ENCODE peak calls at places on chromosomes 4 and X, in ten cellular contexts. Y is pancreas, A is mesenchymal stem cell, F is mammary epithelial cell, Q is IMR-90, J is GM23338, N is H1, Z is SK-N-SH, R is heart left ventricle, C is uterus. M is an unnamed sample. For H3K4me1 and H3K36me3, the result is how much of the 10 kb centered on the place peaks cover.

GRCh38 chrX:102746134-102746584 is 25.6 kb downstream of the GPRASP3 start:
- DNase-seq in Z (peak), J (peak), R (peak), Y (peak), Q (no peak), N (peak), F (no peak), C (peak), A (peak), M (no peak)

GRCh38 chr4:69748176-69748575 is 12.2 kb downstream of the SULT1B1 start:
- DNase-seq in Y (no peak), Q (no peak), Z (no peak), R (no peak), J (no peak), F (peak), N (no peak), A (peak), C (no peak), M (no peak)

GRCh38 chr4:174380699-174381098 is 97.0 kb downstream of the CEP44 start:
- DNase-seq in C (no peak), A (no peak), Q (no peak), J (no peak), Z (no peak), N (no peak), Y (no peak), F (no peak), R (no peak), M (no peak)

GRCh38 chr4:37737456-37737855 is 51.3 kb upstream of the RELL1 start:
- DNase-seq in Q (peak), C (no peak), Z (no peak), J (no peak), N (no peak), R (no peak), A (peak), Y (no peak), F (peak), M (no peak)

GRCh38 chr4:8261851-8262535 is 7.6 kb upstream of the HTRA3 start:
- DNase-seq in C (no peak), Q (peak), A (peak), Z (no peak), Y (no peak), F (no peak), N (no peak), J (no peak), R (no peak), M (peak)

GRCh38 chr4:79397951-79398350 is 10.1 kb downstream of the GK2 start:
- DNase-seq in J (no peak), N (no peak), Y (no peak), R (no peak), Q (no peak), Z (no peak), A (no peak), F (no peak), C (no peak), M (no peak)

GRCh38 chr4:151575646-151576045 is 166.7 kb downstream of the FHIP1A start:
- DNase-seq in Y (no peak), Z (no peak), F (peak), Q (no peak), J (no peak), N (no peak), C (no peak), R (no peak), A (no peak), M (no peak)

GRCh38 chr4:170247585-170247984 is 157.8 kb upstream of the AADAT start:
- DNase-seq in R (no peak), C (no peak), N (no peak), J (no peak), F (peak), A (no peak), Z (no peak), Y (no peak), Q (no peak), M (no peak)

GRCh38 chr4:185396724-185397402 is at the start of gene ANKRD37:
- DNase-seq in C (no peak), R (peak), N (peak), J (peak), Z (peak), F (peak), Q (peak), Y (peak), A (peak), M (peak)

GRCh38 chrX:47645530-47645929 is 4.8 kb downstream of the ELK1 start:
- DNase-seq in A (no peak), R (no peak), N (no peak), Z (no peak), Q (no peak), J (no peak), Y (no peak), F (peak), C (no peak), M (no peak)

GRCh38 chr4:108135549-108136209 is 33.1 kb downstream of the LEF1 start:
- DNase-seq in N (peak), Y (no peak), C (no peak), R (no peak), F (peak), J (peak), A (no peak), Q (no peak), Z (no peak), M (no peak)

GRCh38 chr4:52870225-52870624 is 8.1 kb downstream of the RASL11B start:
- DNase-seq in C (no peak), Q (no peak), R (no peak), A (no peak), Y (no peak), N (no peak), Z (no peak), J (no peak), F (no peak), M (no peak)

GRCh38 chr4:117700111-117700892 is 334.0 kb upstream of the NDST3 start:
- DNase-seq in Q (peak), N (no peak), Y (no peak), R (no peak), C (no peak), J (peak), A (peak), F (peak), Z (no peak), M (peak)

GRCh38 chrX:118346258-118347094 is 570 bp downstream of the WDR44 start:
- DNase-seq in F (peak), R (peak), Q (no peak), J (peak), Y (peak), N (no peak), Z (peak), A (peak), C (peak), M (peak)

GRCh38 chr4:120821986-120822385 is 100.5 kb downstream of the PRDM5 start:
- DNase-seq in J (no peak), Q (no peak), R (no peak), C (no peak), N (no peak), Z (no peak), F (no peak), A (no peak), Y (no peak), M (no peak)

GRCh38 chr4:42750091-42750490 is 93.2 kb upstream of the ATP8A1 start:
- DNase-seq in Y (no peak), F (no peak), R (no peak), J (peak), C (no peak), Z (peak), N (no peak), A (no peak), Q (no peak), M (no peak)

GRCh38 chrX:124300412-124300811 is 32.0 kb upstream of the TEX13D start:
- DNase-seq in R (no peak), F (no peak), J (no peak), Y (no peak), Z (no peak), N (no peak), A (no peak), Q (no peak), C (no peak), M (no peak)

DNA sequence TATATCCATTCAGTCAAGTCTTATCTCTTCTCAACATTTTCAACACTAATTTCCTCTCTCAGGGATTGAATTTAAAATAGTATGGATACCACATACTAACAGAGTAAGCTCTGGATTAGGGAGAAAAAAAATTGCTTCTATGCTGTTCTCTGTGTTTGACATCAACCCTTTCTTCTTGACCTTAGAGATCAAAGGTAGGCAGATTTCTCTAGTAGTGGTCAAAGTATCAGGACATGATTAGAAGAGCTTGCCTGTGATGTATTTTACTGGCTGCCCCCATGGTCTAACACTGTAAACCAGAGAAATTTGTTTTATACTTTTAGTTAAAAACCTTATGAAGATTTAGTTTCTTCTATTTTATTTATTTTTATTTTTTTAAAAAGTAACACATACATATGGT is 8.3 kb downstream of the ADH6 start:
- DNase-seq in A (no peak), Q (no peak), J (no peak), R (no peak), Z (no peak), Y (no peak), N (no peak), F (no peak), C (no peak), M (no peak)
- H3K4me1 ChIP-seq in A (under half), Q (under half), J (under half), R (under half), Z (under half), Y (under half), N (under half), F (under half), C (under half), M (under half)

DNA sequence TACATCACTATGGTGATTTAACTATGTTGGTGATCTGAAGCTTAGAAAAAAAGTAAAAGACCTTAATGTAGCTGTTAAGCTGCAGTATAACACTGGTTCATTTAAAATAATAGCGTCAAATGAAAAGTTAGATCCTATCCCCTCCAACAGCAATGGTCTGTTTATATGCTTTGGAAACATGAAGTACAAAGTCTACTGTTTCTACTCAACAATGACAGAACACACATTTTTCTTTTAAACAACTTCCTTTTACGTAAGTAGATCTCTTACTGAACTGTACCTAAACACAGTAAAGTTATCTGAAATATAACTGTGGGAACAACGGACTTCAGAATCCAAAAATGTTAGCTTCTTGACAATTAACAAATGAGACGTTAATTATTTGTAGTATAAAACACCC is 35.3 kb downstream of the BOD1L1 start:
- DNase-seq in Y (no peak), F (no peak), A (no peak), J (no peak), Q (no peak), N (no peak), R (no peak), Z (no peak), C (no peak), M (no peak)
- H3K36me3 ChIP-seq in Y (under half), F (under half), A (half or more), J (under half), Q (under half), N (under half), R (half or more), Z (half or more), C (under half), M (half or more)

GRCh38 chrX:40154229-40154852 is 56.6 kb upstream of the BCOR start:
- DNase-seq in R (peak), Z (peak), C (no peak), Y (no peak), J (peak), F (no peak), N (peak), A (peak), Q (no peak), M (peak)

GRCh38 chrX:40152706-40153334 is 55.1 kb upstream of the BCOR start:
- DNase-seq in Q (no peak), Z (peak), Y (peak), F (no peak), N (no peak), R (peak), A (peak), C (no peak), J (peak), M (no peak)

GRCh38 chrX:40154853-40155616 is 57.3 kb upstream of the BCOR start:
- DNase-seq in A (peak), R (peak), C (peak), N (peak), J (peak), Q (peak), Y (peak), F (no peak), Z (peak), M (no peak)

GRCh38 chrX:40152173-40152705 is 54.5 kb upstream of the BCOR start:
- DNase-seq in C (no peak), Y (peak), J (peak), A (peak), R (peak), Z (peak), N (peak), Q (no peak), F (no peak), M (no peak)

GRCh38 chrX:40153335-40154221 is 55.8 kb upstream of the BCOR start:
- DNase-seq in A (peak), J (peak), C (no peak), Y (peak), Z (peak), Q (no peak), F (no peak), N (peak), R (peak), M (peak)
- H3K4me3 ChIP-seq in A (peak), J (peak), C (peak), Y (peak), Z (peak), Q (no peak), F (peak), N (peak), R (peak), M (peak)

GRCh38 chr4:2416564-2417195 is 1.8 kb downstream of the ZFYVE28 start:
- DNase-seq in C (no peak), N (peak), F (no peak), Y (no peak), J (peak), Q (no peak), Z (peak), R (no peak), A (peak), M (no peak)
- H3K4me1 ChIP-seq in C (under half), N (under half), F (under half), Y (under half), J (under half), Q (under half), Z (half or more), R (under half), A (under half), M (under half)

GRCh38 chr4:2938906-2939305 is 24.3 kb downstream of the NOP14 start:
- DNase-seq in Y (peak), Z (no peak), J (no peak), F (no peak), A (no peak), Q (no peak), R (peak), C (no peak), N (no peak), M (no peak)
- H3K36me3 ChIP-seq in Y (under half), Z (half or more), J (under half), F (under half), A (half or more), Q (half or more), R (half or more), C (under half), N (half or more), M (under half)

GRCh38 chr4:163331629-163332360 is 601 bp downstream of the NPY1R start:
- DNase-seq in J (peak), N (peak), A (peak), Y (peak), F (peak), R (peak), Z (peak), Q (no peak), C (no peak), M (no peak)
- H3K4me3 ChIP-seq in J (peak), N (peak), A (peak), Y (peak), F (peak), R (peak), Z (peak), Q (peak), C (peak), M (no peak)

GRCh38 chrX:139639253-139639652 is 68.7 kb downstream of the MCF2 start:
- DNase-seq in J (no peak), R (no peak), Q (no peak), A (no peak), C (no peak), Z (no peak), N (no peak), Y (no peak), F (no peak), M (no peak)
- H3K4me1 ChIP-seq in J (under half), R (under half), Q (under half), A (under half), C (under half), Z (under half), N (under half), Y (under half), F (under half), M (under half)

GRCh38 chr4:761086-761485 is 55.5 kb downstream of the PCGF3 start:
- DNase-seq in Z (no peak), J (no peak), C (no peak), N (no peak), A (no peak), F (no peak), Q (no peak), R (peak), Y (no peak), M (no peak)
- H3K36me3 ChIP-seq in Z (under half), J (under half), C (under half), N (under half), A (half or more), F (under half), Q (half or more), R (half or more), Y (under half), M (half or more)

GRCh38 chrX:73214366-73215094 is at the start of gene NAP1L2:
- DNase-seq in Z (no peak), C (peak), N (peak), Q (no peak), F (peak), J (peak), Y (peak), A (no peak), R (peak), M (no peak)

GRCh38 chrX:73215263-73215662 is 612 bp upstream of the NAP1L2 start:
- DNase-seq in N (no peak), R (no peak), Z (no peak), A (no peak), C (no peak), Y (no peak), Q (no peak), F (no peak), J (peak), M (no peak)

DNA sequence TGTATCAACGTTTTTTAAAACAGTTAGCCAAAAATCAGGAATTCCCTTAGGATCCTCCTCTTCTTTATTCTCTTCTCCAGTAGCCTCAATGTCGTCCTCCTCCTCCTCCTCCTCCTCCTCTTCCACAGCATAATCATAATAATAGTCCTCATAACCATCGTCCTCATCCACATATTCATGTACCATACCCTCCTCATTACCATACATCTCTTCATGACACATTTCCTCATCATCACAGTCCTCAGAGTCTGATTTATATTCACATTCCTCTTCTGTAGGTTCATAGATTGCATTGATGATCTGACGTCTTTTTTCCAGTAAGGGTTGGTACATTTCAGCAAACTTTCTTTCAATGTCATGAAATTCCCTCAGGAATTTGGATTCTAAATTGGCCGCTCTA is 917 bp downstream of the NAP1L2 start:
- DNase-seq in Y (no peak), N (no peak), F (peak), Q (no peak), A (no peak), J (no peak), Z (no peak), R (no peak), C (no peak), M (no peak)
- H3K4me3 ChIP-seq in Y (no peak), N (peak), F (peak), Q (no peak), A (no peak), J (peak), Z (peak), R (peak), C (peak), M (no peak)

DNA sequence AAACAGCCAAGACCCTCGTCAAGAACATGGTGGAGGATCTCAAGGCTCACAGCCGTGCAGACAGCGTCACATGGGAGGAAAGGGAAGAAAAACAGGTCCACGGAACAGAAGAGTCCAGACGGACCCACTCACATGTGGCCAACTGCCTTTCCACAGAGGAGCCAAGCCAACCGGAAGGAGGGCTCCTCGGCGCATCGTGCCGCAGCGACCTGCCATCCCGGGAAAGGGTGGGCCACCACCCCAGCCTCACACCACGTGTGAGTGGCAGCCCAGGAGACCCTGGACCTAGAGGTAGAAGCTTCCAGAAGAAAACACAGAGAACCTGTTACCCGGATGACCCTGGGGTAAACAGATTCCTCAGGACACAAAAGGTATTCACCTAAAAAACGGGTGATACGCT is 28.4 kb downstream of the CTBP1 start:
- DNase-seq in A (no peak), R (no peak), J (no peak), N (no peak), C (no peak), Y (no peak), F (no peak), Z (no peak), Q (no peak), M (no peak)
- H3K4me1 ChIP-seq in A (under half), R (under half), J (under half), N (under half), C (under half), Y (under half), F (under half), Z (under half), Q (under half), M (under half)

M was measured in SJCRH30.